ENCODE peak calls at places on chromosomes 6 and 20, in nine cellular contexts. W is right lobe of liver, H is progenitor cell of endocrine pancreas, O is ovary, I is HEK293T, Q is NAMALWA, P is T-helper 9 cell, R is NCI-H774, Y is bronchial epithelial cell. L is an unnamed sample.

GRCh38 chr6:150189176-150189575 is 46.3 kb downstream of the PPP1R14C start:
- DNase-seq in Y (no peak), R (no peak), H (no peak), P (no peak), O (no peak), Q (peak), W (no peak), I (no peak), L (no peak)

GRCh38 chr20:16415079-16415478 is 158.2 kb downstream of the KIF16B start:
- DNase-seq in P (no peak), R (no peak), I (no peak), W (no peak), H (no peak), Y (peak), O (no peak), Q (no peak), L (no peak)

GRCh38 chr6:118679293-118679692 is 27.9 kb upstream of the CEP85L start:
- DNase-seq in O (no peak), W (no peak), R (no peak), Q (no peak), P (no peak), Y (peak), I (no peak), H (no peak), L (no peak)

GRCh38 chr6:54111341-54111740 is at the start of gene MLIP:
- DNase-seq in R (no peak), I (no peak), Y (no peak), O (no peak), H (no peak), W (no peak), P (no peak), Q (no peak), L (no peak)

GRCh38 chr6:16148498-16148897 is 19.6 kb downstream of the MYLIP start:
- DNase-seq in I (no peak), R (no peak), O (no peak), Q (no peak), H (no peak), W (no peak), Y (no peak), P (no peak), L (no peak)

GRCh38 chr6:110055387-110055735 is 77.2 kb downstream of the GPR6 start:
- DNase-seq in Q (no peak), O (no peak), W (no peak), P (no peak), I (no peak), Y (no peak), R (peak), H (no peak), L (peak)

GRCh38 chr6:25026723-25027122 is 91.0 kb upstream of the RIPOR2 start:
- DNase-seq in R (no peak), P (no peak), Y (peak), Q (no peak), O (no peak), W (no peak), H (no peak), I (no peak), L (no peak)

GRCh38 chr20:36629719-36630340 is 16.2 kb downstream of the SLA2 start:
- DNase-seq in P (no peak), Q (peak), H (no peak), R (no peak), Y (no peak), W (no peak), O (no peak), I (no peak), L (no peak)

GRCh38 chr6:56387621-56388413 is 140.4 kb upstream of the COL21A1 start:
- DNase-seq in R (peak), P (no peak), O (no peak), Q (no peak), I (no peak), Y (no peak), W (peak), H (no peak), L (no peak)

GRCh38 chr6:114084327-114084890 is 113.5 kb upstream of the HDAC2 start:
- DNase-seq in R (no peak), Y (no peak), I (no peak), H (no peak), P (no peak), O (no peak), W (no peak), Q (no peak), L (no peak)

GRCh38 chr20:37209661-37210314 is 30.4 kb upstream of the MROH8 start:
- DNase-seq in Q (no peak), P (no peak), H (no peak), O (no peak), R (no peak), W (no peak), I (no peak), Y (peak), L (no peak)

GRCh38 chr20:58886546-58886945 is 34.0 kb downstream of the GNAS start:
- DNase-seq in I (no peak), P (no peak), Q (no peak), R (no peak), H (no peak), O (no peak), Y (no peak), W (no peak), L (no peak)

GRCh38 chr20:21388566-21388965 is 8.8 kb downstream of the NKX2-4 start:
- DNase-seq in Q (no peak), Y (no peak), H (no peak), I (no peak), O (no peak), W (no peak), R (no peak), P (no peak), L (no peak)

GRCh38 chr6:107435798-107436197 is 23.6 kb downstream of the PDSS2 start:
- DNase-seq in W (no peak), R (no peak), I (no peak), O (no peak), H (no peak), P (no peak), Y (no peak), Q (no peak), L (no peak)

GRCh38 chr20:53611449-53611894 is 17.8 kb upstream of the ZNF217 start:
- DNase-seq in Q (peak), H (no peak), W (peak), Y (peak), I (peak), P (no peak), R (no peak), O (no peak), L (no peak)

GRCh38 chr6:140774080-140774505 is 1358.6 kb upstream of the GJE1 start:
- DNase-seq in R (peak), H (no peak), I (peak), Q (no peak), O (no peak), P (no peak), Y (peak), W (no peak), L (no peak)

GRCh38 chr20:57417830-57418780 is 26.9 kb downstream of the RBM38 start:
- DNase-seq in W (no peak), O (no peak), P (no peak), I (no peak), Q (no peak), R (no peak), Y (no peak), H (no peak), L (no peak)

GRCh38 chr6:79413562-79414002 is 123.6 kb downstream of the LCA5 start:
- DNase-seq in H (no peak), R (no peak), P (no peak), Y (peak), Q (no peak), O (no peak), W (no peak), I (no peak), L (no peak)

GRCh38 chr20:63321148-63321831 is 28.3 kb downstream of the COL20A1 start:
- DNase-seq in O (peak), I (no peak), Q (no peak), Y (no peak), P (no peak), H (no peak), W (no peak), R (no peak), L (no peak)

GRCh38 chr6:37731888-37732287 is 34.2 kb upstream of the MDGA1 start:
- DNase-seq in Y (peak), I (no peak), O (no peak), H (no peak), Q (peak), P (no peak), R (no peak), W (no peak), L (no peak)

GRCh38 chr6:169675011-169675410 is 26.8 kb downstream of the WDR27 start:
- DNase-seq in P (no peak), Y (no peak), R (no peak), O (no peak), H (no peak), Q (no peak), W (no peak), I (no peak), L (no peak)

L was measured in NCI-H1048.